ENCODE peak calls at places on chromosomes 16 and 17, in six cellular contexts. N, H, S, X, E and G are unnamed samples.

GRCh38 chr17:35257080-35257701 is 14.3 kb downstream of the SLFN5 start:
- DNase-seq in N (no peak), H (no peak), X (no peak), E (no peak), S (peak), G (no peak)

GRCh38 chr17:5209396-5209795 is 17.7 kb upstream of the ZNF594 start:
- DNase-seq in X (no peak), H (no peak), E (no peak), N (no peak), S (no peak), G (no peak)

GRCh38 chr16:19710191-19710908 is 7.7 kb downstream of the KNOP1 start:
- DNase-seq in X (no peak), S (peak), E (no peak), H (no peak), N (no peak), G (no peak)

GRCh38 chr17:72592242-72592966 is 471.6 kb downstream of the SOX9 start:
- DNase-seq in N (no peak), E (peak), H (peak), S (no peak), X (peak), G (peak)

GRCh38 chr17:77607606-77608005 is 350.9 kb upstream of the TNRC6C start:
- DNase-seq in E (peak), N (no peak), S (no peak), H (no peak), X (no peak), G (peak)

GRCh38 chr17:7914771-7915610 is 1.1 kb downstream of the RNF227 start:
- DNase-seq in N (no peak), H (no peak), E (no peak), S (peak), X (peak), G (no peak)

GRCh38 chr17:8212312-8213180 is 2.2 kb upstream of the AURKB start:
- DNase-seq in X (no peak), N (no peak), H (no peak), E (no peak), S (no peak), G (no peak)

GRCh38 chr17:39618252-39618913 is 8.4 kb upstream of the PPP1R1B start:
- DNase-seq in N (no peak), S (peak), E (no peak), X (peak), H (no peak), G (no peak)

GRCh38 chr16:81365731-81366130 is 51.0 kb downstream of the GAN start:
- DNase-seq in H (no peak), N (no peak), S (no peak), E (no peak), X (no peak), G (no peak)

GRCh38 chr17:21299981-21300600 is 15.6 kb downstream of the MAP2K3 start:
- DNase-seq in N (no peak), X (no peak), S (no peak), E (no peak), H (no peak), G (no peak)

GRCh38 chr17:38452719-38453118 is 24.5 kb downstream of the ARHGAP23 start:
- DNase-seq in E (no peak), X (no peak), H (no peak), S (peak), N (no peak), G (no peak)

GRCh38 chr16:81706327-81707295 is 72.5 kb upstream of the PLCG2 start:
- DNase-seq in N (no peak), X (no peak), E (peak), H (no peak), S (no peak), G (no peak)